ENCODE peak calls at places on chromosomes 1 and 21, in six cellular contexts. U, M, D, E, S and A are unnamed samples.

GRCh38 chr1:36408479-36408878 is 10.8 kb upstream of the LSM10 start:
- DNase-seq in U (no peak), M (peak), D (peak), E (no peak), S (no peak), A (no peak)

GRCh38 chr1:177780096-177780700 is 189.7 kb downstream of the SEC16B start:
- DNase-seq in U (peak), M (peak), D (peak), E (no peak), S (peak), A (no peak)

GRCh38 chr1:169484683-169485426 is 889 bp downstream of the SLC19A2 start:
- DNase-seq in U (peak), M (peak), D (peak), E (peak), S (no peak), A (no peak)

GRCh38 chr1:56901720-56902119 is 47.1 kb downstream of the C8A start:
- DNase-seq in U (no peak), M (peak), D (peak), E (no peak), S (no peak), A (no peak)

GRCh38 chr1:169122976-169123375 is 16.5 kb downstream of the ATP1B1 start:
- DNase-seq in U (no peak), M (no peak), D (no peak), E (no peak), S (no peak), A (no peak)

GRCh38 chr1:29029652-29030051 is 94.1 kb downstream of the TMEM200B start:
- DNase-seq in U (no peak), M (no peak), D (no peak), E (no peak), S (no peak), A (no peak)

GRCh38 chr21:29775462-29775861 is 164.3 kb downstream of the GRIK1 start:
- DNase-seq in U (no peak), M (no peak), D (no peak), E (no peak), S (peak), A (no peak)

GRCh38 chr1:109193653-109194590 is 19.8 kb upstream of the SARS1 start:
- DNase-seq in U (peak), M (peak), D (no peak), E (peak), S (peak), A (peak)

GRCh38 chr1:204059970-204060369 is 12.9 kb upstream of the SOX13 start:
- DNase-seq in U (no peak), M (no peak), D (no peak), E (no peak), S (no peak), A (no peak)

GRCh38 chr1:155251566-155251965 is 3.7 kb downstream of the ENTREP3 start:
- DNase-seq in U (no peak), M (no peak), D (no peak), E (no peak), S (no peak), A (no peak)

GRCh38 chr1:155254714-155255242 is 505 bp downstream of the ENTREP3 start:
- DNase-seq in U (no peak), M (no peak), D (no peak), E (no peak), S (peak), A (peak)

GRCh38 chr1:155254228-155254713 is 1.0 kb downstream of the ENTREP3 start:
- DNase-seq in U (no peak), M (no peak), D (no peak), E (no peak), S (no peak), A (no peak)

GRCh38 chr1:155253797-155254196 is 1.5 kb downstream of the ENTREP3 start:
- DNase-seq in U (no peak), M (no peak), D (peak), E (no peak), S (no peak), A (no peak)

GRCh38 chr1:155253208-155253607 is 2.1 kb downstream of the ENTREP3 start:
- DNase-seq in U (no peak), M (no peak), D (no peak), E (no peak), S (no peak), A (no peak)
- TF ChIP-seq CTCF in U (no peak), M (peak), D (no peak), E (no peak), S (no peak), A (no peak)

DNA sequence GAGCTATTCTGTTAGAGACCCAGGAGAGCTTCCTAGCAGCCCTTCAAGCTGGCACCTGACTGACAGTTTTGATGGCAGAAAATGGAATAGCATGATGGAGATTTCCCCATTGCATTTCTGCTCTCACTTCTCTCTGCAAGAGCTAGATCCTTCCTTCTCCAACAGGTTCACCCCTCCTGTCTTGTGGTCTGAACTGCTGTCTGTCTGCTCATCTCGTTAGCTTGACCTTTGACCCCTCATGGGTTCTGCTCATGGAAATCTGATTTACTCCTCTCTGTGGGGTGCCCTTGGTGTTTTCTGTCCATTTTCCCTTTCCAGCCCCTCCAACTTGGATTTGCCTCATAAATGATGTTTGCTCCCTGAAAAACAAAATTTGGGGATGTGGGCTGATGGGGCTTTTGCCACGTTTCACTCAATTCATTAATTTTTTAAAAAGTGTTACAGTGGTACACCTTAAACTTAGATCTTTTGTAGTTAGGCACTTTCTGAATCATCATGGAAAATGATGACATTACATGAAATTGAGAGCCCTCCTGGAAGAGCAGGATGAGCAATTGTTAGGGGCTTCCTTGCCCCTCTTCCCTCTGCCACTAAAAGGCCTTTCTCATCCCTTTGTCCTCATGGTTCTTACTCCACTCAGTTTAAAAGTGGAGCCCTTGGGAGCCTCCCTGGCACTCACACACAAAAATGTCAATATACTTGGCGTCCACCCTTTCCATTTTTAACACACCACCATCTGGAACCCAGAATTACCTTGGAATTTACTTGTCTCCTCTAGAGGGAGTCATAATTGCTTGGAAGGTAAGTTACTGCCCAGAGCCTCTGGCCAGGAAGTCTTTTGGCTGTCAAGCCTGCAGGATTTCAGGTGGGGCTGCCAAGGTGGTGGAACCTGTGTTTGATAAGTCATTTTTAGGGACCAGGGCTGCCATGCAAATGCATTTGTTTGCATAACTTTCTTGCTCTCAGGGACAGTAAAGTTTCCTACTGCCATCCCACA is 31.9 kb upstream of the IL19 start:
- DNase-seq in U (peak), M (peak), D (peak), E (no peak), S (no peak), A (no peak)
- TF ChIP-seq CTCF in U (peak), M (peak), D (peak), E (peak), S (peak), A (no peak)

DNA sequence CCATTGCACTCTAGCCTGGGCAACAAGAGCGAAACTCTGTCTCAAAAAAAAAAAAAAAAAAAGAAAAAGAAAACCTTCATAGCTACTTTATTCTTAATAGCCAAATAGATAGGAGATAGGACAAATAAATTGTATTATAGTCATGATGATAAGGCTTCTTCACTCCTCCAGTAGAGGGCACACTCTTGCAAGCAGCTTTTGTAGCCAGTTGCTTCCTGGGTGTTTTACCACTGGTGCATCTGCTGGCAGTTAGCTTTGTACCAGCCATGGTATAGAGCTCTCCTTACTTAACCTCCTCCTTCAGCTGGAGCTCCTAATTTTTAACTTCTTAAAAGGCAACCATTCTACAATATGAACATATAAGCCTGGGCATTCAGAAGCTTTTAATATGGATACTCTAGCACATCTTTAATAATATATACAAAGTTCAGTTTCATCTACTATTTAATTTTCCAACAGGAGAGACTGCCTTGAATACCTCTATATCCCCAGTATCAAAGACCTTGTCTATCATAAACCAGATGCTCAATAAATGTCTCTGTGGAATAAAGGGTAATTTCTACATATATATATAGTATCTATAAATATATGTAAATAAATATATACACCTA is 35.8 kb downstream of the EVI5 start:
- DNase-seq in U (peak), M (peak), D (peak), E (peak), S (no peak), A (no peak)
- TF ChIP-seq CTCF in U (peak), M (peak), D (peak), E (peak), S (peak), A (peak)

GRCh38 chr1:10691740-10692125 is 104.7 kb downstream of the CASZ1 start:
- DNase-seq in U (no peak), M (no peak), D (no peak), E (no peak), S (no peak), A (no peak)

GRCh38 chr1:10693152-10693496 is 103.3 kb downstream of the CASZ1 start:
- DNase-seq in U (no peak), M (no peak), D (no peak), E (no peak), S (no peak), A (no peak)

GRCh38 chr1:10691075-10691739 is 105.2 kb downstream of the CASZ1 start:
- DNase-seq in U (no peak), M (no peak), D (no peak), E (no peak), S (no peak), A (no peak)

GRCh38 chr1:10693497-10694273 is 102.8 kb downstream of the CASZ1 start:
- DNase-seq in U (no peak), M (no peak), D (no peak), E (no peak), S (peak), A (peak)

GRCh38 chr1:10692401-10693021 is 103.9 kb downstream of the CASZ1 start:
- DNase-seq in U (peak), M (no peak), D (no peak), E (peak), S (peak), A (peak)
- TF ChIP-seq CTCF in U (peak), M (no peak), D (no peak), E (peak), S (peak), A (peak)

DNA sequence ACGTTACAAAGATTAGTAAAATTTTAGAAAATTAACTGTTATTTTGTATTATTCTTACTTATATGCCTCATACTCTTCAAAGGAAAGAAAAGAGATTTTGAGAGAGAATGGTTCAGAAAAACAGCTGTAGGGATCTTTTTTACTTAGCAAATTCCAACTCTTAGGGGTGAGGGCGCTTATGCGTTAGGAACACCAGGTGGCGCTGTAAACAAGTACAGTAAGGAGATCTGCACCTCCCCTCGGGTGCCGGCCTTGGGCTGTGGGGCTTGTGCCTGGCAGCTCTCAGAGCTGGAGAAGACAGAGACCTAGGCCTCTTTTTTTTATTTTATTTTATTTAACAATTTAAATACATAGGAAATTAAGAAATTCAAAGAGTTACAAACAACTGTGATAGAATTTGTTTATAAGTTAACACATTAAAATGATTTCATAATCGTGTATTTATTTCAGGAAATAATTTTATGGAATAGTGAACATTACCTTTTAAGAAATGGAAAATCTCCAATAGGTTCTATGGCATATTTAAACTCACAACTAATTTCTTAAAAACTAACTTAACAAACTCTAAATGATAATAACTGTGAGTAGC is 32.6 kb downstream of the UTP25 start:
- DNase-seq in U (peak), M (peak), D (peak), E (peak), S (peak), A (peak)
- TF ChIP-seq CTCF in U (peak), M (peak), D (peak), E (peak), S (peak), A (peak)

DNA sequence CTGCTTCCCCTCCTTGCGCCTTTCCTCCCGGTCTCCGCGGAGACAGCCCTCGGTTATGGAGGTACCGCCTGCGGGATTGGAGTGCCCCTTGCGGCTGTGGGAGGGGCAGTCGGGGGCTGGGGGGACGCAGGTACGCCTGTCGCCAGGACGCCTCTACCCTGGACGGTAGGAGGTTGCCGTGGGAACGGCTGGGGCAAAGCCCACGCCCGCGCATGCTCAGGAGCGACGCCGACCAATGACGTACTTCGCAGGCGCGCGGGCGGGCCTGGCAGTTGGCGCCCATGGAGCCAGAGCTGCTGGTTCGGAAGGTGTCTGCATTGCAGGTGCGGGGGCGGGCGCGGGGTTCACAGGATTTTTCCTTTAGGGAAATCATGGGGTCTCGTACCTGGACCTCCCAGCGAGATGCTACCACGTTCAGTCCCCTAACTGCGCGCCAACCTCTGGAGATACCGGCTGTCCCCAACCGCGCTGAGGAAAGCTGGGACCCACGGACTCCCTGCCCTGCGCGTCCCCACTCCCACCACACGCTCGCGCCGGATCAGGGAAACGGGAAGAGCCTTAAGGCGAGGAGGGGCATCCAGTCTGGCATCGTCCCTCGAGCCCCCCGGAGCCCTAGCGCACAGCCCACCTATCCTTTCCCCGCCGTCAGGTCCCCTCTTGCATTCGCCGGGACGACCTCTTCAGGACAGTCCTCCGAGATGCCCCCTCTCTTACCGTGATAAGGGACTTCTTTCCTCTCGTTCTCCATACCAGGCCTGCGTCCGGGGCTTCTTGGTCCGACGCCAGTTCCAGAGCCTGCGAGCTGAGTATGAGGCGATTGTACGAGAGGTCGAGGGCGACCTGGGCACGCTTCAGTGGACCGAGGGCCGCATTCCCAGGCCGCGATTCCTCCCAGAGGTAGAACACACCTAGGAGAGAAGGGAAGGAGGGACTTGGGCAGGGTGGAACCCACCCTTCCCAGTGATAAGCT is at the start of gene IQCC:
- DNase-seq in U (peak), M (peak), D (peak), E (peak), S (peak), A (peak)
- TF ChIP-seq CTCF in U (no peak), M (no peak), D (no peak), E (no peak), S (peak), A (no peak)

DNA sequence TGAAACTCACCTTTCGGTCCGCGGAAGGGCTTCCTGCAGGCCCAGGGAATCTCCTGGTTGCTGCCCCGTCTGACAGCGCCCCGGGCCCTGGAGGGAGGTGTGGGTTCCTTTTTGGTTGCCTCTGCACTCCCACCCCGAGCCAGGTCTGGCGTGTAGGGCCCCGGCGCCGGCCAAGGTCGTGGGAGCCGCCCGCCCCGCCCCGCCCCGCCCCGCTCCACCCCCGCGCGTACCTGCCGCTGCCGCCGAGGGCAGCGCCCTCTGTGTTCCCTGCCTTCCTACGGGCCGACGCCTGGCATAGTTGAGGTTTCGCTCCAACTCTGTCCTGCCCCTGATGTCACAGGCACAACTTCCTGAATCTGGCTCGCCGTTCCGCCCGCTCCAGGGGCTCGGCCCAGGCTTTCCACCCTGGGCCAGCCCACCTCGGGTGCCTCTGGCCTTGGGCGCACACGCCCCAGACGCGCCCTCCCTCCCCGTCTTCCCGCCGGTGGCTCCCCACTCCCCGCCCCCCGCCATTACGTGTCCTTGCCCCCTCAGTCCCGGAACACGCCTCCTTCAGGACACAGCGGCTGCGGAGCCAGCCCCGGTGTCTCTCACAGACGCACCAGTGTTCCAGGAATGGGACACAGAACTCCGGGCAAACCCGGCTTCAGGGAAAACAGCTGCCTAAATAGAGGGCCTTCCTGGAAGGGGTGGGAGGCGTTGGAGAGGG is at the start of gene KIAA0040:
- DNase-seq in U (peak), M (peak), D (no peak), E (peak), S (peak), A (peak)
- TF ChIP-seq CTCF in U (no peak), M (no peak), D (no peak), E (no peak), S (no peak), A (no peak)

GRCh38 chr1:11858968-11859871 is 475 bp upstream of the NPPB start:
- DNase-seq in U (peak), M (peak), D (peak), E (peak), S (peak), A (peak)
- TF ChIP-seq CTCF in U (no peak), M (peak), D (peak), E (no peak), S (no peak), A (peak)